ENCODE peak calls at places on chromosomes 12 and 14, in nine cellular contexts. One of them, this sample, is unnamed.

GRCh38 chr12:1167784-1168183 is 176.8 kb downstream of the ERC1 start:
- DNase-seq in astrocyte: no peak
- DNase-seq in lung: no peak
- DNase-seq in lower lobe of right lung: no peak
- DNase-seq in uterus: no peak
- DNase-seq in psoas muscle: no peak
- DNase-seq in fibroblast of lung: no peak
- DNase-seq in heart right ventricle: no peak
- DNase-seq in transverse colon: no peak
- DNase-seq in this sample: no peak

GRCh38 chr12:120249875-120250795 is 15.4 kb downstream of the PXN start:
- DNase-seq in uterus: peak; percentile 73
- DNase-seq in lung: no peak
- DNase-seq in psoas muscle: peak; percentile 92
- DNase-seq in lower lobe of right lung: no peak
- DNase-seq in heart right ventricle: peak; percentile 84
- DNase-seq in fibroblast of lung: no peak
- DNase-seq in astrocyte: no peak
- DNase-seq in transverse colon: no peak
- DNase-seq in this sample: peak; percentile 70

GRCh38 chr14:100271247-100271939 is 32.4 kb downstream of the YY1 start:
- DNase-seq in lower lobe of right lung: no peak
- DNase-seq in uterus: no peak
- DNase-seq in fibroblast of lung: peak; percentile 17
- DNase-seq in heart right ventricle: no peak
- DNase-seq in transverse colon: peak; percentile 72
- DNase-seq in astrocyte: no peak
- DNase-seq in lung: peak; percentile 71
- DNase-seq in psoas muscle: no peak
- DNase-seq in this sample: no peak

GRCh38 chr14:56570295-56570694 is 9.3 kb upstream of the TMEM260 start:
- DNase-seq in fibroblast of lung: no peak
- DNase-seq in uterus: no peak
- DNase-seq in lung: no peak
- DNase-seq in heart right ventricle: no peak
- DNase-seq in astrocyte: no peak
- DNase-seq in psoas muscle: no peak
- DNase-seq in lower lobe of right lung: no peak
- DNase-seq in transverse colon: no peak
- DNase-seq in this sample: no peak

GRCh38 chr12:75747572-75747995 is 236.2 kb upstream of the KRR1 start:
- DNase-seq in heart right ventricle: no peak
- DNase-seq in transverse colon: no peak
- DNase-seq in uterus: no peak
- DNase-seq in astrocyte: peak; percentile 85
- DNase-seq in lung: no peak
- DNase-seq in psoas muscle: no peak
- DNase-seq in lower lobe of right lung: no peak
- DNase-seq in fibroblast of lung: peak; percentile 91
- DNase-seq in this sample: no peak

GRCh38 chr14:68626386-68626785 is 166.5 kb downstream of the ZFP36L1 start:
- DNase-seq in psoas muscle: no peak
- DNase-seq in fibroblast of lung: no peak
- DNase-seq in lower lobe of right lung: no peak
- DNase-seq in transverse colon: no peak
- DNase-seq in heart right ventricle: no peak
- DNase-seq in astrocyte: no peak
- DNase-seq in lung: no peak
- DNase-seq in uterus: no peak
- DNase-seq in this sample: peak; percentile 77

GRCh38 chr12:104048162-104048561 is 1.8 kb downstream of the GLT8D2 start:
- DNase-seq in lower lobe of right lung: no peak
- DNase-seq in lung: no peak
- DNase-seq in heart right ventricle: no peak
- DNase-seq in astrocyte: no peak
- DNase-seq in uterus: no peak
- DNase-seq in psoas muscle: no peak
- DNase-seq in fibroblast of lung: no peak
- DNase-seq in transverse colon: no peak
- DNase-seq in this sample: no peak

GRCh38 chr12:109610523-109610922 is 36.9 kb downstream of the MVK start:
- DNase-seq in transverse colon: no peak
- DNase-seq in psoas muscle: no peak
- DNase-seq in fibroblast of lung: no peak
- DNase-seq in astrocyte: no peak
- DNase-seq in lower lobe of right lung: no peak
- DNase-seq in lung: no peak
- DNase-seq in heart right ventricle: no peak
- DNase-seq in uterus: no peak
- DNase-seq in this sample: no peak

GRCh38 chr12:58090685-58091084 is 149.3 kb downstream of the ATP23 start:
- DNase-seq in fibroblast of lung: no peak
- DNase-seq in lower lobe of right lung: no peak
- DNase-seq in psoas muscle: no peak
- DNase-seq in uterus: no peak
- DNase-seq in astrocyte: no peak
- DNase-seq in transverse colon: no peak
- DNase-seq in lung: no peak
- DNase-seq in heart right ventricle: no peak
- DNase-seq in this sample: no peak

GRCh38 chr12:43766291-43766690 is 7.5 kb downstream of the IRAK4 start:
- DNase-seq in transverse colon: no peak
- DNase-seq in psoas muscle: no peak
- DNase-seq in heart right ventricle: no peak
- DNase-seq in uterus: no peak
- DNase-seq in lung: no peak
- DNase-seq in astrocyte: no peak
- DNase-seq in lower lobe of right lung: no peak
- DNase-seq in fibroblast of lung: no peak
- DNase-seq in this sample: no peak

GRCh38 chr12:129401572-129401971 is 502.3 kb downstream of the TMEM132D start:
- DNase-seq in transverse colon: peak; percentile 60
- DNase-seq in lower lobe of right lung: no peak
- DNase-seq in heart right ventricle: no peak
- DNase-seq in fibroblast of lung: no peak
- DNase-seq in lung: no peak
- DNase-seq in psoas muscle: no peak
- DNase-seq in uterus: no peak
- DNase-seq in astrocyte: no peak
- DNase-seq in this sample: no peak

GRCh38 chr12:65490193-65490592 is 211.7 kb downstream of the MSRB3 start:
- DNase-seq in lower lobe of right lung: no peak
- DNase-seq in psoas muscle: no peak
- DNase-seq in heart right ventricle: no peak
- DNase-seq in astrocyte: peak; percentile 49
- DNase-seq in transverse colon: no peak
- DNase-seq in fibroblast of lung: no peak
- DNase-seq in uterus: no peak
- DNase-seq in lung: no peak
- DNase-seq in this sample: no peak

GRCh38 chr12:130966443-130967030 is 12.8 kb downstream of the ADGRD1 start:
- DNase-seq in lower lobe of right lung: no peak
- DNase-seq in heart right ventricle: no peak
- DNase-seq in lung: no peak
- DNase-seq in uterus: no peak
- DNase-seq in fibroblast of lung: no peak
- DNase-seq in transverse colon: no peak
- DNase-seq in astrocyte: no peak
- DNase-seq in psoas muscle: no peak
- DNase-seq in this sample: no peak
- TF ChIP-seq CTCF in lower lobe of right lung: no peak
- TF ChIP-seq CTCF in heart right ventricle: no peak
- TF ChIP-seq CTCF in lung: no peak
- TF ChIP-seq CTCF in uterus: no peak
- TF ChIP-seq CTCF in fibroblast of lung: no peak
- TF ChIP-seq CTCF in transverse colon: no peak
- TF ChIP-seq CTCF in astrocyte: no peak
- TF ChIP-seq CTCF in psoas muscle: no peak
- TF ChIP-seq CTCF in this sample: no peak

DNA sequence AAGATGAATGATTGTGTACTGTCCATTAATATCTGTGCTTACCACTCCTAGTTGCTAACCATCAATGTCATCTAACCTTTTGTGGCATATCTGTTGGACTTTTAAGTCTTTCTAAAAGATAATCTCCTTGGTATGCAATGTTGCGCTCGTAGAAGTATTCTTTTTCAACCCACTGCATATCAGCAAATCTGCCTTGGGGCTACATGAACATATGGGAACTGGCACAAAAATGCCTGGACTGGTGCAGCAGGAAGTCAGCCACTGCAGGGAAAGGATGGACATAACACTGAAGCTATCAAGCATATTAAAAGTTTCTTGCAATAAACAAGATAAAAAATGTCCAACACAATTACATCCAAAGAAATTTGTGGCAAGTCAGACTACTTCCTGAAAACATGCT is 124.3 kb upstream of the SLC38A4 start:
- DNase-seq in psoas muscle: no peak
- DNase-seq in astrocyte: no peak
- DNase-seq in uterus: no peak
- DNase-seq in heart right ventricle: no peak
- DNase-seq in transverse colon: no peak
- DNase-seq in lower lobe of right lung: no peak
- DNase-seq in lung: no peak
- DNase-seq in fibroblast of lung: no peak
- DNase-seq in this sample: no peak
- H3K4me1 ChIP-seq in psoas muscle: peaks cover 10% of the 10 kb centered on the region
- H3K4me1 ChIP-seq in astrocyte: no peaks in the 10 kb centered on the region
- H3K4me1 ChIP-seq in uterus: no peaks in the 10 kb centered on the region
- H3K4me1 ChIP-seq in heart right ventricle: no peaks in the 10 kb centered on the region
- H3K4me1 ChIP-seq in transverse colon: no peaks in the 10 kb centered on the region
- H3K4me1 ChIP-seq in lower lobe of right lung: no peaks in the 10 kb centered on the region
- H3K4me1 ChIP-seq in lung: no peaks in the 10 kb centered on the region
- H3K4me1 ChIP-seq in fibroblast of lung: no peaks in the 10 kb centered on the region
- H3K4me1 ChIP-seq in this sample: peaks cover 3% of the 10 kb centered on the region

GRCh38 chr14:73786942-73787759 is 64.5 kb upstream of the PTGR2 start:
- DNase-seq in astrocyte: no peak
- DNase-seq in lower lobe of right lung: peak; percentile 82
- DNase-seq in transverse colon: peak; percentile 76
- DNase-seq in heart right ventricle: peak; percentile 79
- DNase-seq in fibroblast of lung: no peak
- DNase-seq in lung: peak; percentile 64
- DNase-seq in psoas muscle: peak; percentile 86
- DNase-seq in uterus: peak; percentile 60
- DNase-seq in this sample: peak; percentile 54

GRCh38 chr14:73786632-73786941 is 65.0 kb upstream of the PTGR2 start:
- DNase-seq in lower lobe of right lung: peak; percentile 68
- DNase-seq in fibroblast of lung: peak; percentile 51
- DNase-seq in heart right ventricle: peak; percentile 62
- DNase-seq in astrocyte: no peak
- DNase-seq in psoas muscle: peak; percentile 66
- DNase-seq in lung: no peak
- DNase-seq in uterus: no peak
- DNase-seq in transverse colon: peak; percentile 40
- DNase-seq in this sample: no peak

GRCh38 chr14:73785336-73785833 is 66.2 kb upstream of the PTGR2 start:
- DNase-seq in lung: no peak
- DNase-seq in psoas muscle: no peak
- DNase-seq in fibroblast of lung: peak; percentile 96
- DNase-seq in astrocyte: peak; percentile 92
- DNase-seq in uterus: peak; percentile 66
- DNase-seq in heart right ventricle: no peak
- DNase-seq in transverse colon: peak; percentile 49
- DNase-seq in lower lobe of right lung: no peak
- DNase-seq in this sample: no peak

GRCh38 chr14:73784988-73785313 is 66.7 kb upstream of the PTGR2 start:
- DNase-seq in fibroblast of lung: no peak
- DNase-seq in astrocyte: no peak
- DNase-seq in uterus: no peak
- DNase-seq in lung: no peak
- DNase-seq in transverse colon: no peak
- DNase-seq in heart right ventricle: no peak
- DNase-seq in lower lobe of right lung: no peak
- DNase-seq in psoas muscle: no peak
- DNase-seq in this sample: no peak

GRCh38 chr14:73785834-73786631 is 65.6 kb upstream of the PTGR2 start:
- DNase-seq in uterus: peak; percentile 89
- DNase-seq in lung: peak; percentile 83
- DNase-seq in lower lobe of right lung: peak; percentile 85
- DNase-seq in fibroblast of lung: peak; percentile 98
- DNase-seq in psoas muscle: peak; percentile 91
- DNase-seq in astrocyte: peak; percentile 85
- DNase-seq in transverse colon: peak; percentile 89
- DNase-seq in heart right ventricle: peak; percentile 73
- DNase-seq in this sample: peak; percentile 83
- H3K27me3 ChIP-seq in uterus: no peaks in the 10 kb centered on the region
- H3K27me3 ChIP-seq in lung: no peaks in the 10 kb centered on the region
- H3K27me3 ChIP-seq in lower lobe of right lung: no peaks in the 10 kb centered on the region
- H3K27me3 ChIP-seq in fibroblast of lung: no peaks in the 10 kb centered on the region
- H3K27me3 ChIP-seq in psoas muscle: no peaks in the 10 kb centered on the region
- H3K27me3 ChIP-seq in astrocyte: no peaks in the 10 kb centered on the region
- H3K27me3 ChIP-seq in transverse colon: no peaks in the 10 kb centered on the region
- H3K27me3 ChIP-seq in heart right ventricle: no peaks in the 10 kb centered on the region
- H3K27me3 ChIP-seq in this sample: no peaks in the 10 kb centered on the region

GRCh38 chr12:121889267-121889624 is 656 bp downstream of the PSMD9 start:
- DNase-seq in uterus: no peak
- DNase-seq in fibroblast of lung: no peak
- DNase-seq in lung: no peak
- DNase-seq in psoas muscle: no peak
- DNase-seq in lower lobe of right lung: no peak
- DNase-seq in transverse colon: no peak
- DNase-seq in heart right ventricle: no peak
- DNase-seq in astrocyte: no peak
- DNase-seq in this sample: no peak

GRCh38 chr12:121893901-121894540 is 5.4 kb downstream of the PSMD9 start:
- DNase-seq in lung: no peak
- DNase-seq in transverse colon: no peak
- DNase-seq in astrocyte: peak; percentile 58
- DNase-seq in psoas muscle: no peak
- DNase-seq in fibroblast of lung: peak; percentile 78
- DNase-seq in heart right ventricle: no peak
- DNase-seq in lower lobe of right lung: no peak
- DNase-seq in uterus: no peak
- DNase-seq in this sample: no peak

GRCh38 chr12:121898287-121898686 is 9.7 kb downstream of the PSMD9 start:
- DNase-seq in uterus: no peak
- DNase-seq in astrocyte: no peak
- DNase-seq in heart right ventricle: no peak
- DNase-seq in transverse colon: no peak
- DNase-seq in psoas muscle: no peak
- DNase-seq in lung: no peak
- DNase-seq in fibroblast of lung: no peak
- DNase-seq in lower lobe of right lung: no peak
- DNase-seq in this sample: no peak

GRCh38 chr12:121892673-121893561 is 4.3 kb downstream of the PSMD9 start:
- DNase-seq in lung: no peak
- DNase-seq in astrocyte: no peak
- DNase-seq in transverse colon: no peak
- DNase-seq in uterus: no peak
- DNase-seq in lower lobe of right lung: no peak
- DNase-seq in psoas muscle: no peak
- DNase-seq in fibroblast of lung: no peak
- DNase-seq in heart right ventricle: no peak
- DNase-seq in this sample: no peak

DNA sequence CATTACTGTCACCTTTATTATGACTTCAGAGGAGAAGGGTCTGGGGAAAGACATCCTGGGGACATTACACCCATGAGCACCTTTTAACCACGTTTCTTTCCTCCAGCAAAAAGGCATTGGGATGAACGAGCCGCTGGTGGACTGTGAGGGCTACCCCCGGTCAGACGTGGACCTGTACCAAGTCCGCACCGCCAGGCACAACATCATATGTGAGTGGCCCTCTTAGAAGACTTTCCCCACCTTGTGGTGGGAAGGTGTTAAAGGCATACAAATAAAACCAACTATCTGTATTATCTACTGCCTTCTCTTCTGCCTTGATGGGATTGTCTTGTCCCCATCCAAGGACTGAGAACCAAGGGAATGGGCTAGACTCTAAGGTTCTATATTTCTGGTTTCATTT is 6.0 kb downstream of the PSMD9 start:
- DNase-seq in lower lobe of right lung: no peak
- DNase-seq in uterus: peak; percentile 49
- DNase-seq in psoas muscle: no peak
- DNase-seq in heart right ventricle: no peak
- DNase-seq in astrocyte: peak; percentile 41
- DNase-seq in fibroblast of lung: peak; percentile 47
- DNase-seq in lung: no peak
- DNase-seq in transverse colon: no peak
- DNase-seq in this sample: no peak
- TF ChIP-seq CTCF in lower lobe of right lung: no peak
- TF ChIP-seq CTCF in uterus: peak; percentile 41
- TF ChIP-seq CTCF in psoas muscle: peak; percentile 5
- TF ChIP-seq CTCF in heart right ventricle: no peak
- TF ChIP-seq CTCF in astrocyte: peak; percentile 18
- TF ChIP-seq CTCF in fibroblast of lung: peak; percentile 27
- TF ChIP-seq CTCF in lung: no peak
- TF ChIP-seq CTCF in transverse colon: peak; percentile 25
- TF ChIP-seq CTCF in this sample: no peak